ENCODE peak calls at places on chromosomes 3 and 15, in nine cellular contexts. K, L, C, N, B, I, J, R and V are unnamed samples.

GRCh38 chr3:126114406-126115386 is 30.8 kb upstream of the SLC41A3 start:
- DNase-seq in K (no peak), L (peak), C (no peak), N (no peak), B (no peak), I (no peak), J (no peak), R (no peak), V (no peak)

GRCh38 chr3:36319683-36320082 is 60.6 kb upstream of the STAC start:
- DNase-seq in K (no peak), L (no peak), C (no peak), N (no peak), B (no peak), I (no peak), J (no peak), R (no peak), V (no peak)

GRCh38 chr15:33985287-33985686 is 17.0 kb downstream of the CHRM5 start:
- DNase-seq in K (no peak), L (no peak), C (peak), N (no peak), B (no peak), I (no peak), J (peak), R (no peak), V (no peak)

GRCh38 chr15:66567897-66568296 is 2.1 kb upstream of the LCTL start:
- DNase-seq in K (no peak), L (no peak), C (no peak), N (no peak), B (peak), I (no peak), J (no peak), R (no peak), V (no peak)

GRCh38 chr3:6444888-6445658 is 415.8 kb upstream of the GRM7 start:
- DNase-seq in K (no peak), L (no peak), C (no peak), N (no peak), B (no peak), I (no peak), J (no peak), R (no peak), V (peak)

GRCh38 chr3:27368831-27369607 is at the start of gene NEK10:
- DNase-seq in K (peak), L (peak), C (peak), N (peak), B (peak), I (peak), J (peak), R (peak), V (peak)

GRCh38 chr3:57939776-57940175 is 68.4 kb upstream of the FLNB start:
- DNase-seq in K (no peak), L (no peak), C (no peak), N (no peak), B (no peak), I (no peak), J (no peak), R (no peak), V (no peak)

GRCh38 chr15:70703483-70703882 is 59.9 kb downstream of the UACA start:
- DNase-seq in K (no peak), L (no peak), C (peak), N (no peak), B (no peak), I (no peak), J (peak), R (no peak), V (no peak)

GRCh38 chr15:34331809-34332208 is 5.8 kb downstream of the SLC12A6 start:
- DNase-seq in K (no peak), L (no peak), C (peak), N (no peak), B (no peak), I (no peak), J (no peak), R (no peak), V (no peak)

GRCh38 chr15:55998478-55998877 is 5.1 kb upstream of the NEDD4 start:
- DNase-seq in K (no peak), L (no peak), C (no peak), N (no peak), B (no peak), I (no peak), J (no peak), R (no peak), V (no peak)

GRCh38 chr3:174010902-174011301 is 613.4 kb downstream of the NLGN1 start:
- DNase-seq in K (no peak), L (no peak), C (no peak), N (no peak), B (no peak), I (no peak), J (no peak), R (no peak), V (no peak)